ENCODE peak calls at places on chromosomes 7 and 10, in six cellular contexts. T, K, S, H, U and Z are unnamed samples.

GRCh38 chr10:102157224-102157623 is 5.0 kb downstream of the NOLC1 start:
- DNase-seq in K (no peak), S (no peak), U (no peak), T (no peak), H (no peak), Z (no peak)

GRCh38 chr10:92327445-92328433 is 36.8 kb downstream of the MARCHF5 start:
- DNase-seq in K (no peak), U (no peak), H (no peak), T (peak), S (no peak), Z (no peak)

GRCh38 chr7:88888684-88889083 is 93.1 kb upstream of the TEX47 start:
- DNase-seq in K (no peak), S (no peak), H (no peak), T (peak), U (no peak), Z (no peak)

GRCh38 chr10:44966816-44967509 is 7.4 kb downstream of the RASSF4 start:
- DNase-seq in U (no peak), H (no peak), T (no peak), K (no peak), S (no peak), Z (peak)

GRCh38 chr10:43070121-43071085 is 6.5 kb upstream of the RET start:
- DNase-seq in U (no peak), S (no peak), H (no peak), K (no peak), T (no peak), Z (no peak)

GRCh38 chr10:101655581-101655980 is 39.4 kb downstream of the FBXW4 start:
- DNase-seq in U (no peak), S (no peak), H (peak), K (no peak), T (peak), Z (peak)

GRCh38 chr10:49362596-49363260 is 33.2 kb downstream of the DRGX start:
- DNase-seq in U (no peak), H (no peak), T (no peak), S (no peak), K (no peak), Z (no peak)

GRCh38 chr7:128742206-128742605 is 3.0 kb downstream of the CALU start:
- DNase-seq in T (peak), U (no peak), H (peak), K (no peak), S (no peak), Z (no peak)

GRCh38 chr10:45592926-45593325 is 79.6 kb downstream of the ZFAND4 start:
- DNase-seq in U (no peak), T (peak), K (peak), H (no peak), S (no peak), Z (no peak)

GRCh38 chr10:125151824-125152634 is 8.3 kb downstream of the CTBP2 start:
- DNase-seq in T (no peak), H (no peak), S (no peak), K (no peak), U (no peak), Z (no peak)

GRCh38 chr10:84194424-84195043 is at the start of gene CDHR1:
- DNase-seq in K (no peak), T (peak), U (peak), H (no peak), S (peak), Z (no peak)

GRCh38 chr10:112184379-112184778 is 814 bp upstream of the GPAM start:
- DNase-seq in T (peak), H (no peak), S (no peak), K (no peak), U (no peak), Z (no peak)

GRCh38 chr7:110522751-110523200 is 568.2 kb upstream of the LRRN3 start:
- DNase-seq in S (peak), T (peak), K (no peak), U (no peak), H (no peak), Z (no peak)

GRCh38 chr7:37786741-37787569 is 61.4 kb upstream of the NME8 start:
- DNase-seq in H (no peak), K (peak), S (no peak), U (no peak), T (no peak), Z (no peak)

GRCh38 chr7:9681284-9681683 is 1247.9 kb downstream of the NXPH1 start:
- DNase-seq in U (no peak), H (no peak), S (no peak), K (no peak), T (no peak), Z (no peak)

GRCh38 chr7:141752634-141753033 is 11.3 kb upstream of the TAS2R3 start:
- DNase-seq in S (no peak), K (peak), T (no peak), U (no peak), H (no peak), Z (no peak)

GRCh38 chr7:135253851-135254815 is 20.5 kb downstream of the STRA8 start:
- DNase-seq in K (no peak), U (no peak), T (peak), H (peak), S (peak), Z (peak)

GRCh38 chr10:48234807-48235206 is 39.7 kb downstream of the FRMPD2 start:
- DNase-seq in T (no peak), H (no peak), S (no peak), U (no peak), K (no peak), Z (no peak)

GRCh38 chr7:151876899-151877777 is at the start of gene PRKAG2:
- DNase-seq in U (peak), K (no peak), T (peak), H (no peak), S (peak), Z (peak)

GRCh38 chr7:152382244-152382643 is 53.6 kb downstream of the KMT2C start:
- DNase-seq in K (no peak), H (no peak), U (no peak), S (no peak), T (no peak), Z (no peak)

GRCh38 chr10:26468691-26469090 is 30.6 kb downstream of the APBB1IP start:
- DNase-seq in H (no peak), T (peak), U (peak), K (no peak), S (no peak), Z (no peak)

GRCh38 chr7:150665882-150666281 is 19.6 kb upstream of the GIMAP2 start:
- DNase-seq in U (no peak), T (no peak), K (no peak), S (no peak), H (no peak), Z (no peak)

GRCh38 chr7:150876817-150877526 is 24.7 kb downstream of the AOC1 start:
- DNase-seq in S (peak), T (peak), H (peak), K (peak), U (peak), Z (peak)

GRCh38 chr10:90417056-90417455 is 440.8 kb downstream of the HTR7 start:
- DNase-seq in K (no peak), H (peak), T (no peak), U (no peak), S (no peak), Z (no peak)

GRCh38 chr7:1696671-1697498 is 26.8 kb downstream of the ELFN1 start:
- DNase-seq in U (no peak), K (no peak), S (no peak), H (no peak), T (no peak), Z (peak)

GRCh38 chr10:119268871-119269506 is 61.6 kb downstream of the GRK5 start:
- DNase-seq in H (peak), K (peak), S (no peak), T (no peak), U (peak), Z (no peak)

GRCh38 chr10:132363376-132363775 is 31.4 kb downstream of the LRRC27 start:
- DNase-seq in T (no peak), H (no peak), K (no peak), U (no peak), S (no peak), Z (no peak)

GRCh38 chr10:120741415-120741814 is 109.7 kb upstream of the WDR11 start:
- DNase-seq in T (no peak), S (no peak), K (no peak), H (no peak), U (no peak), Z (no peak)

GRCh38 chr7:140525741-140526140 is 46.4 kb upstream of the MKRN1 start:
- DNase-seq in H (no peak), T (peak), K (no peak), U (peak), S (no peak), Z (no peak)

GRCh38 chr7:127943541-127944521 is 87.4 kb downstream of the LRRC4 start:
- DNase-seq in H (peak), U (no peak), T (peak), S (no peak), K (no peak), Z (peak)

GRCh38 chr10:27607591-27607990 is 103.5 kb downstream of the RAB18 start:
- DNase-seq in K (no peak), T (no peak), U (no peak), H (no peak), S (no peak), Z (no peak)

GRCh38 chr10:58001159-58001558 is 266.5 kb downstream of the IPMK start:
- DNase-seq in U (no peak), S (no peak), K (no peak), H (no peak), T (no peak), Z (no peak)

DNA sequence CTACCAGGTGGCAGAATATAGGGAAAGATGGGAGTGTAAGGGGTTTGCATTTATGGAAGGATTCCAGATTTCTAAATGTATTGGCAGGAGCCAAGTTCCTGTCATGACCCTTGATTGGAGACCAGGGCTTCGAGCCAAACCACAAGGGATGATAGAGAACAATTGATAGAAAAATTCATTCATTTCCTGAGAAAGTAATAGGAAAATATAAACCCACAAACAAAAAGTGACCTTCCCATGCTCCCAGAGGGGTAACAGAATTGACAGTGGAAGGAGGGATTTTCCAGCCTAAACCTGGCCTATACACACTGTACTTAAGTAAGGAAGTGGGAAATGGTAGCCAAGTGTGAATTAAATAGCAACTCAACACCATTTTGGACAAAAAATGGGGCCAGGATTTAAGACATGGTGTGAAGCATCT is 22.4 kb upstream of the IFIT2 start:
- DNase-seq in T (no peak), K (no peak), H (no peak), U (no peak), S (no peak), Z (peak)
- H3K27ac ChIP-seq in T (peak), K (no peak), H (no peak), U (no peak), S (peak), Z (peak)

GRCh38 chr7:28988818-28989595 is 30.9 kb upstream of the TRIL start:
- DNase-seq in U (no peak), T (peak), S (no peak), K (peak), H (peak), Z (peak)
- H3K27ac ChIP-seq in U (no peak), T (peak), S (no peak), K (no peak), H (no peak), Z (peak)

DNA sequence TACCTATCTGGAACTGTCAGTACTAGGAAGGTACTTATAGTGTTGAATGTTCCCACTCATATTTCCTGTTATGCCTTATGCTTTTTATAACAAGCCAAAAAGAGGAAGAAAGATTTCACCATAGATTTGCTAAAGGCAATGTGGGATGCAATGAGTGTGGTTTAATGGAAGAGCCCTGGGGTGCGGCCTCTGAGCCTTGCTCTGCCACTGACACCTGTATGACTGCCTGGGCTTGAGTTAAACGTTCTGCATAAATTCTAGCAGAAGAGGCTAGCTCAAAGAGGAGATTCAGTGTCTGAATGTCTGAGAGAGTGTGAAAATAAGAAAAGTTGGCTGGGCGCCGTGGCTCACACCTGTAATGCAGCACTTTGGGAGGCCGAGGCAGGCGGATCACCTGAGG is 143.8 kb downstream of the TPST1 start:
- DNase-seq in U (no peak), H (no peak), T (no peak), K (no peak), S (no peak), Z (no peak)
- H3K27ac ChIP-seq in U (no peak), H (no peak), T (no peak), K (no peak), S (no peak), Z (no peak)

GRCh38 chr7:25846722-25847121 is 305.3 kb upstream of the NFE2L3 start:
- DNase-seq in H (peak), S (no peak), U (no peak), K (no peak), T (peak), Z (no peak)

GRCh38 chr7:25844109-25844915 is 307.7 kb upstream of the NFE2L3 start:
- DNase-seq in H (no peak), T (peak), U (no peak), K (no peak), S (no peak), Z (no peak)

GRCh38 chr7:25845341-25845923 is 306.6 kb upstream of the NFE2L3 start:
- DNase-seq in K (no peak), S (no peak), U (no peak), T (no peak), H (no peak), Z (no peak)

GRCh38 chr7:25849361-25850184 is 302.4 kb upstream of the NFE2L3 start:
- DNase-seq in T (peak), K (no peak), H (peak), U (no peak), S (peak), Z (peak)

GRCh38 chr7:25847331-25848070 is 304.5 kb upstream of the NFE2L3 start:
- DNase-seq in T (peak), U (no peak), K (no peak), H (peak), S (no peak), Z (no peak)
- H3K27ac ChIP-seq in T (peak), U (no peak), K (no peak), H (peak), S (peak), Z (no peak)

DNA sequence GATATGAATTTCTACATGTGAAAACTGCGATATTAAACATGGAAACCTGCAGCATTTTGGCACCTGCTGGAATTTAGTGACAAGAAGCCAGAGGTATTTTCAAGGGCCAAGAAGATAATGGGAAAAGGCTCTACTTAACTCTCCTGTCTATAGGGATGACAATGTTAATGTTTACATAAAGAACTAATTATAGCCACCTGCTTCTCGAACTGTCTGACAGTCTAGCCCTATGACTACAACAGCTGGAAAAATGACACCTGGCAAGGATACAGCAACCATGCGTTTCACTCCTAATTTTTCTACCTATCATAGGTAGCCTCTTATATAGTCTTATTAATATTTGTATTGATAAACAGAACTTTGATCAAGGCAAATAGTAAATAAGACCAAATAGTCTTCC is 49.6 kb downstream of the MAGI2 start:
- DNase-seq in K (no peak), S (no peak), T (peak), U (no peak), H (no peak), Z (no peak)
- H3K27ac ChIP-seq in K (no peak), S (no peak), T (peak), U (no peak), H (no peak), Z (peak)

GRCh38 chr7:107170051-107170661 is 1.4 kb downstream of the HBP1 start:
- DNase-seq in U (no peak), H (no peak), T (peak), S (peak), K (peak), Z (no peak)

GRCh38 chr7:107173191-107173590 is 4.4 kb downstream of the HBP1 start:
- DNase-seq in U (no peak), H (no peak), K (no peak), S (no peak), T (no peak), Z (no peak)

GRCh38 chr7:107171496-107171895 is 2.7 kb downstream of the HBP1 start:
- DNase-seq in H (no peak), T (no peak), U (no peak), K (no peak), S (no peak), Z (no peak)

GRCh38 chr7:107172318-107173032 is 3.7 kb downstream of the HBP1 start:
- DNase-seq in K (no peak), S (no peak), T (peak), U (no peak), H (no peak), Z (no peak)

GRCh38 chr7:107173691-107174406 is 5.0 kb downstream of the HBP1 start:
- DNase-seq in T (no peak), H (no peak), U (no peak), K (peak), S (no peak), Z (no peak)
- H3K27ac ChIP-seq in T (no peak), H (no peak), U (no peak), K (peak), S (no peak), Z (no peak)